ENCODE peak calls at places on chromosomes 7 and 10, in five cellular contexts. A is astrocyte, N is right lobe of liver, G is lower lobe of right lung, R is breast epithelium. S is an unnamed sample.

GRCh38 chr7:139539231-139539630 is 15.7 kb downstream of the CLEC2L start:
- DNase-seq in A (no peak), N (no peak), G (no peak), R (no peak), S (no peak)

GRCh38 chr10:82288461-82288881 is 413.5 kb downstream of the NRG3 start:
- DNase-seq in A (peak; percentile 69), N (no peak), G (peak; percentile 49), R (no peak), S (no peak)

GRCh38 chr7:98788921-98789320 is 80.9 kb downstream of the TMEM130 start:
- DNase-seq in A (peak; percentile 87), N (no peak), G (no peak), R (no peak), S (no peak)

GRCh38 chr7:91182819-91183405 is 81.3 kb upstream of the FZD1 start:
- DNase-seq in A (peak; percentile 98), N (no peak), G (no peak), R (no peak), S (no peak)

GRCh38 chr7:40987571-40987970 is 715.3 kb downstream of the INHBA start:
- DNase-seq in A (peak; percentile 40), N (no peak), G (no peak), R (no peak), S (no peak)

GRCh38 chr10:17735166-17735941 is 16.6 kb upstream of the TMEM236 start:
- DNase-seq in A (no peak), N (no peak), G (no peak), R (no peak), S (no peak)

GRCh38 chr7:78148166-78148894 is 349.8 kb downstream of the PHTF2 start:
- DNase-seq in A (peak; percentile 33), N (no peak), G (no peak), R (no peak), S (no peak)

GRCh38 chr7:103735377-103735776 is 254.1 kb downstream of the RELN start:
- DNase-seq in A (peak; percentile 71), N (no peak), G (no peak), R (no peak), S (no peak)

GRCh38 chr7:12119638-12120303 is 91.3 kb upstream of the TMEM106B start:
- DNase-seq in A (no peak), N (no peak), G (no peak), R (no peak), S (no peak)

GRCh38 chr7:16416289-16417282 is 4.8 kb downstream of the CRPPA start:
- DNase-seq in A (peak; percentile 83), N (no peak), G (no peak), R (no peak), S (no peak)

GRCh38 chr7:35593896-35594295 is 101.0 kb downstream of the HERPUD2 start:
- DNase-seq in A (no peak), N (no peak), G (no peak), R (no peak), S (no peak)

GRCh38 chr10:52906046-52906445 is 133.5 kb upstream of the MBL2 start:
- DNase-seq in A (no peak), N (no peak), G (no peak), R (no peak), S (no peak)

GRCh38 chr10:93058139-93058538 is 2.5 kb upstream of the CYP26C1 start:
- DNase-seq in A (no peak), N (no peak), G (no peak), R (no peak), S (no peak)

GRCh38 chr7:158063850-158064610 is 523.6 kb downstream of the PTPRN2 start:
- DNase-seq in A (no peak), N (no peak), G (no peak), R (no peak), S (no peak)
- H3K9me3 ChIP-seq in A (peaks cover 22% of the 10 kb centered on the region), N (no peaks in the 10 kb centered on the region), G (no peaks in the 10 kb centered on the region), R (peaks cover 7% of the 10 kb centered on the region), S (no peaks in the 10 kb centered on the region)

DNA sequence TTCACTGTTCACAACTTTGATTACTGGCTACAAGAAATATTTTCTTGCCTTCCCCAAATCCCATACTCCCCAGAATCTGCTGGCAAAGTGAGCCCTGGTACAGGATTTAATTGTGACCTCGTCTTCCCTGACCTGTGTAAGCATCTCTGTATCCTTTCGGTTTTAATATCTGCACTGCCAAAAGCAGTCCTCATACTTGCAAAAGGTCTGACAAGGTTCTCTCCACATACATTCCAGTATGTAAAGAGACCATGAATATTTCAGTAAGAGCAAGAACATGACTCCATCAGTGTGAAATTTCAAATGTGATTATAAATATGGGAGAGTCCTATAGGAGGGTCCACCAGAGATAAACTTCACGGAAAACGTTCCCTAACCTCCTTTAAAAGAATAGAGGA is 134.0 kb upstream of the TCF7L2 start:
- DNase-seq in A (no peak), N (no peak), G (no peak), R (no peak), S (no peak)
- H3K9me3 ChIP-seq in A (no peaks in the 10 kb centered on the region), N (no peaks in the 10 kb centered on the region), G (no peaks in the 10 kb centered on the region), R (no peaks in the 10 kb centered on the region), S (no peaks in the 10 kb centered on the region)

GRCh38 chr10:83617692-83618325 is 521.5 kb upstream of the GHITM start:
- DNase-seq in A (no peak), N (no peak), G (no peak), R (no peak), S (no peak)
- H3K9me3 ChIP-seq in A (no peaks in the 10 kb centered on the region), N (no peaks in the 10 kb centered on the region), G (no peaks in the 10 kb centered on the region), R (no peaks in the 10 kb centered on the region), S (no peaks in the 10 kb centered on the region)

DNA sequence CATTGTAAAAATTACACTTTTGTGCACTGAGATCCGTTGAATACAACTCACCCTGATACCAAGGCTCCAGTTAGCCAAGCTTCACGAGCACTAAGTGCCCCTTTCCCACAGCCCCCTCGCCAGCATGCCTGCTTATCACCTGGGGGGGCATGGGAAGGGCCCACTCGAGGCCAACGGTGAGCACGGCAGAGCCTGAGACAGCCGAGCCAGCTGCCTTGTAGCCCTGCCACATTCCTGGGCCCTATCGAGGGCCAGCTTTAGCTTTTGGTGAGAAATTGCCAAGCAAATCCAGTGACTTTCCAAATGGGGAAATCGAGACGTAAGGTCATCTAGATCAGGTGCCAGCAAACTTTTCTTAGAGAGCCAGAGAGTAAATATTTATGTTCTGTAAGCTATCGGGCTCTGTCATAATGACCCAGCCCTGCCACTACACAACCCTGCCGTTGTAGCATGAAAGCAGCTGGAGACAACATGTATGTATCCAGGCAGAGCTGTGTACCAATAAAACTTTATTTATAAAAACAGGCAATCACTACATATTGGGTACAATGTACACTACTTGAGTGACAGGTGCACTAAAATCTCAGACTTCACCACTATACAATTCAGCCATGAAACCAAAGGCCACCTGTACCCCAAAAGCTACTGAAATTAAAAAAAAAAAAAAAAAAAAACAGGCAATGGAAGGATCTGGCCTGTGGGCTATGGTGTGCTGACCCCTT is 83.6 kb downstream of the FAM53B start:
- DNase-seq in A (no peak), N (no peak), G (no peak), R (no peak), S (no peak)
- H3K9me3 ChIP-seq in A (no peaks in the 10 kb centered on the region), N (no peaks in the 10 kb centered on the region), G (no peaks in the 10 kb centered on the region), R (no peaks in the 10 kb centered on the region), S (no peaks in the 10 kb centered on the region)

GRCh38 chr7:157853789-157854065 is 516.9 kb downstream of the DNAJB6 start:
- DNase-seq in A (no peak), N (peak; percentile 51), G (no peak), R (no peak), S (no peak)

GRCh38 chr7:157851501-157852067 is 514.8 kb downstream of the DNAJB6 start:
- DNase-seq in A (peak; percentile 1), N (peak; percentile 80), G (peak; percentile 89), R (peak; percentile 20), S (no peak)

GRCh38 chr7:157854066-157854891 is 517.5 kb downstream of the DNAJB6 start:
- DNase-seq in A (no peak), N (peak; percentile 92), G (peak; percentile 92), R (peak; percentile 37), S (no peak)

GRCh38 chr7:157855016-157855415 is 518.2 kb downstream of the DNAJB6 start:
- DNase-seq in A (no peak), N (no peak), G (no peak), R (no peak), S (no peak)

GRCh38 chr7:157853076-157853788 is 516.4 kb downstream of the DNAJB6 start:
- DNase-seq in A (no peak), N (peak; percentile 49), G (no peak), R (no peak), S (no peak)
- H3K9me3 ChIP-seq in A (no peaks in the 10 kb centered on the region), N (no peaks in the 10 kb centered on the region), G (no peaks in the 10 kb centered on the region), R (no peaks in the 10 kb centered on the region), S (no peaks in the 10 kb centered on the region)

GRCh38 chr10:122116331-122116730 is 127.4 kb downstream of the TACC2 start:
- DNase-seq in A (peak; percentile 71), N (no peak), G (no peak), R (no peak), S (no peak)
- H3K9me3 ChIP-seq in A (no peaks in the 10 kb centered on the region), N (no peaks in the 10 kb centered on the region), G (no peaks in the 10 kb centered on the region), R (no peaks in the 10 kb centered on the region), S (no peaks in the 10 kb centered on the region)

DNA sequence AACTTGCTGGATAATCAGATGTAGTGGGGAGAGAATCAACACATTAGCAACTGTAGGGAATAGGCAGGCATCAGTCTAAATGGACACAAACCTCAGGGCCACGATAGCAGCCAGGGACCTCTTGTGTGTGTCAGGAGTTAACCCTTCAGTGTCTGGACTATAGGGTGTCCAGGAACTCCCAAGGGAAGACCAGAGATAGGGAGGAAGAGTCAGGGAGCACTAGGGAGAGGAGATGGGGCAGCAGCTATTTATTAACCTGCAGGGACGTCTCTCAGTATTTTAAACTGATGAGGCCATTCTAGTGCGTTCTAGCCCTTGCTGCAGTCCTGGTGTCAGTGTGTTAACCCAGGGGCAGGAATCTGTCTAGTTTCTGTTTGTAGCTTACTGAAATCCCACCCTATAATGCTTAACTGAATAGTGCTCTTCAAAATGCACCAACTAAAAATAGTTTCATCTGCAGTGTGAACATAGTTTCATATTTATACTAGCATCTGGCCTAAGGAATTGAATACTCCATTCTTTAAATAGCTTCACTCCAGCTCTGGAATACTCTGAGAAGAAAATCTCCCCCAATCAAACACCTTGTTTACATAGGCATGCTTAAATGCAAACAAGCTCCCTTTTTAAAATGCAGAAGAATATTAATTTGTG is 62.7 kb downstream of the ARID5B start:
- DNase-seq in A (no peak), N (no peak), G (no peak), R (no peak), S (no peak)
- H3K9me3 ChIP-seq in A (no peaks in the 10 kb centered on the region), N (no peaks in the 10 kb centered on the region), G (no peaks in the 10 kb centered on the region), R (no peaks in the 10 kb centered on the region), S (no peaks in the 10 kb centered on the region)

GRCh38 chr7:27617651-27618381 is 44.9 kb downstream of the HIBADH start:
- DNase-seq in A (no peak), N (peak; percentile 85), G (no peak), R (no peak), S (no peak)

GRCh38 chr7:27615420-27616185 is 47.1 kb downstream of the HIBADH start:
- DNase-seq in A (no peak), N (no peak), G (no peak), R (no peak), S (no peak)

GRCh38 chr7:27616186-27616491 is 46.5 kb downstream of the HIBADH start:
- DNase-seq in A (no peak), N (no peak), G (no peak), R (no peak), S (no peak)

GRCh38 chr7:27619492-27619891 is 43.2 kb downstream of the HIBADH start:
- DNase-seq in A (no peak), N (no peak), G (no peak), R (no peak), S (no peak)

GRCh38 chr7:27616914-27617548 is 45.7 kb downstream of the HIBADH start:
- DNase-seq in A (no peak), N (no peak), G (no peak), R (no peak), S (no peak)
- H3K9me3 ChIP-seq in A (peaks cover 13% of the 10 kb centered on the region), N (no peaks in the 10 kb centered on the region), G (peaks cover 23% of the 10 kb centered on the region), R (peaks cover 31% of the 10 kb centered on the region), S (peaks cover 9% of the 10 kb centered on the region)

GRCh38 chr7:157888579-157888978 is 551.8 kb downstream of the DNAJB6 start:
- DNase-seq in A (no peak), N (no peak), G (no peak), R (no peak), S (no peak)
- H3K9me3 ChIP-seq in A (peaks cover 3% of the 10 kb centered on the region), N (no peaks in the 10 kb centered on the region), G (peaks cover 7% of the 10 kb centered on the region), R (no peaks in the 10 kb centered on the region), S (no peaks in the 10 kb centered on the region)